ENCODE peak calls at places on chromosomes 1 and 21, in six cellular contexts. One of them, this sample, is unnamed.
A peak's percentile ranks its signal among the peaks of the same experiment; 100 is the strongest.

GRCh38 chr1:7227654-7228053 is 442.4 kb downstream of the CAMTA1 start:
- DNase-seq in T-helper 2 cell: no peak
- DNase-seq in cardiac septum: no peak
- DNase-seq in RKO: no peak
- DNase-seq in sigmoid colon: no peak
- DNase-seq in EH: no peak
- DNase-seq in this sample: no peak

GRCh38 chr21:15837603-15838002 is 107.8 kb downstream of the USP25 start:
- DNase-seq in T-helper 2 cell: no peak
- DNase-seq in cardiac septum: no peak
- DNase-seq in RKO: no peak
- DNase-seq in sigmoid colon: no peak
- DNase-seq in EH: peak; percentile 50
- DNase-seq in this sample: peak; percentile 67

GRCh38 chr1:183566026-183566425 is 24.2 kb downstream of the NCF2 start:
- DNase-seq in T-helper 2 cell: no peak
- DNase-seq in cardiac septum: no peak
- DNase-seq in RKO: no peak
- DNase-seq in sigmoid colon: no peak
- DNase-seq in EH: peak; percentile 15
- DNase-seq in this sample: no peak

GRCh38 chr1:167763525-167764220 is 41.9 kb downstream of the MPZL1 start:
- DNase-seq in T-helper 2 cell: no peak
- DNase-seq in cardiac septum: no peak
- DNase-seq in RKO: no peak
- DNase-seq in sigmoid colon: no peak
- DNase-seq in EH: peak; percentile 13
- DNase-seq in this sample: no peak

GRCh38 chr21:21148009-21148408 is 149.8 kb downstream of the NCAM2 start:
- DNase-seq in T-helper 2 cell: no peak
- DNase-seq in cardiac septum: no peak
- DNase-seq in RKO: no peak
- DNase-seq in sigmoid colon: no peak
- DNase-seq in EH: no peak
- DNase-seq in this sample: no peak

GRCh38 chr1:2050793-2051682 is 827 bp downstream of the PRKCZ start:
- DNase-seq in T-helper 2 cell: no peak
- DNase-seq in cardiac septum: no peak
- DNase-seq in RKO: no peak
- DNase-seq in sigmoid colon: no peak
- DNase-seq in EH: no peak
- DNase-seq in this sample: no peak

GRCh38 chr21:31182231-31183129 is 144.2 kb upstream of the KRTAP19-8 start:
- DNase-seq in T-helper 2 cell: peak; percentile 34
- DNase-seq in cardiac septum: no peak
- DNase-seq in RKO: no peak
- DNase-seq in sigmoid colon: no peak
- DNase-seq in EH: no peak
- DNase-seq in this sample: no peak

GRCh38 chr1:110018396-110018795 is 16.0 kb upstream of the STRIP1 start:
- DNase-seq in T-helper 2 cell: no peak
- DNase-seq in cardiac septum: no peak
- DNase-seq in RKO: no peak
- DNase-seq in sigmoid colon: no peak
- DNase-seq in EH: no peak
- DNase-seq in this sample: no peak

GRCh38 chr1:30249446-30250337 is 473.7 kb downstream of the MATN1 start:
- DNase-seq in T-helper 2 cell: no peak
- DNase-seq in cardiac septum: no peak
- DNase-seq in RKO: no peak
- DNase-seq in sigmoid colon: no peak
- DNase-seq in EH: no peak
- DNase-seq in this sample: no peak

GRCh38 chr1:117632269-117633067 is 26.6 kb downstream of the TENT5C start:
- DNase-seq in T-helper 2 cell: no peak
- DNase-seq in cardiac septum: peak; percentile 59
- DNase-seq in RKO: no peak
- DNase-seq in sigmoid colon: no peak
- DNase-seq in EH: no peak
- DNase-seq in this sample: no peak

GRCh38 chr1:2945821-2946231 is 75.4 kb upstream of the ACTRT2 start:
- DNase-seq in T-helper 2 cell: no peak
- DNase-seq in cardiac septum: no peak
- DNase-seq in RKO: no peak
- DNase-seq in sigmoid colon: peak; percentile 53
- DNase-seq in EH: no peak
- DNase-seq in this sample: no peak

GRCh38 chr21:45054927-45055612 is 19.3 kb upstream of the ADARB1 start:
- DNase-seq in T-helper 2 cell: no peak
- DNase-seq in cardiac septum: no peak
- DNase-seq in RKO: no peak
- DNase-seq in sigmoid colon: peak; percentile 78
- DNase-seq in EH: no peak
- DNase-seq in this sample: no peak

GRCh38 chr21:17050646-17051045 is 462.2 kb upstream of the CXADR start:
- DNase-seq in T-helper 2 cell: no peak
- DNase-seq in cardiac septum: no peak
- DNase-seq in RKO: no peak
- DNase-seq in sigmoid colon: no peak
- DNase-seq in EH: no peak
- DNase-seq in this sample: no peak

GRCh38 chr1:44592208-44593145 is 81.8 kb downstream of the TMEM53 start:
- DNase-seq in T-helper 2 cell: no peak
- DNase-seq in cardiac septum: no peak
- DNase-seq in RKO: no peak
- DNase-seq in sigmoid colon: no peak
- DNase-seq in EH: no peak
- DNase-seq in this sample: no peak

GRCh38 chr1:164783778-164784555 is 225.0 kb downstream of the PBX1 start:
- DNase-seq in T-helper 2 cell: no peak
- DNase-seq in cardiac septum: no peak
- DNase-seq in RKO: no peak
- DNase-seq in sigmoid colon: no peak
- DNase-seq in EH: peak; percentile 27
- DNase-seq in this sample: no peak

GRCh38 chr1:163085041-163085903 is 16.1 kb downstream of the RGS4 start:
- DNase-seq in T-helper 2 cell: no peak
- DNase-seq in cardiac septum: no peak
- DNase-seq in RKO: no peak
- DNase-seq in sigmoid colon: no peak
- DNase-seq in EH: peak; percentile 82
- DNase-seq in this sample: peak; percentile 66

GRCh38 chr1:6025269-6026094 is 20.2 kb upstream of the KCNAB2 start:
- DNase-seq in T-helper 2 cell: no peak
- DNase-seq in cardiac septum: no peak
- DNase-seq in RKO: peak; percentile 80
- DNase-seq in sigmoid colon: no peak
- DNase-seq in EH: peak; percentile 69
- DNase-seq in this sample: peak; percentile 21

GRCh38 chr1:159068877-159069276 is 7.7 kb downstream of the AIM2 start:
- DNase-seq in T-helper 2 cell: no peak
- DNase-seq in cardiac septum: no peak
- DNase-seq in RKO: peak; percentile 35
- DNase-seq in sigmoid colon: no peak
- DNase-seq in EH: peak; percentile 52
- DNase-seq in this sample: peak; percentile 78

GRCh38 chr1:81183157-81183952 is 617.4 kb upstream of the ADGRL2 start:
- DNase-seq in T-helper 2 cell: no peak
- DNase-seq in cardiac septum: no peak
- DNase-seq in RKO: no peak
- DNase-seq in sigmoid colon: no peak
- DNase-seq in EH: no peak
- DNase-seq in this sample: no peak

GRCh38 chr1:93522721-93523120 is 74.8 kb downstream of the FNBP1L start:
- DNase-seq in T-helper 2 cell: no peak
- DNase-seq in cardiac septum: no peak
- DNase-seq in RKO: no peak
- DNase-seq in sigmoid colon: no peak
- DNase-seq in EH: no peak
- DNase-seq in this sample: no peak

GRCh38 chr1:109821221-109821669 is 57.5 kb upstream of the EPS8L3 start:
- DNase-seq in T-helper 2 cell: no peak
- DNase-seq in cardiac septum: peak; percentile 86
- DNase-seq in RKO: peak; percentile 52
- DNase-seq in sigmoid colon: peak; percentile 84
- DNase-seq in EH: peak; percentile 96
- DNase-seq in this sample: peak; percentile 94

GRCh38 chr1:156682166-156682890 is 5.1 kb upstream of the NES start:
- DNase-seq in T-helper 2 cell: no peak
- DNase-seq in cardiac septum: no peak
- DNase-seq in RKO: no peak
- DNase-seq in sigmoid colon: no peak
- DNase-seq in EH: no peak
- DNase-seq in this sample: no peak

GRCh38 chr1:184210048-184210447 is 158.5 kb downstream of the TSEN15 start:
- DNase-seq in T-helper 2 cell: no peak
- DNase-seq in cardiac septum: no peak
- DNase-seq in RKO: no peak
- DNase-seq in sigmoid colon: peak; percentile 68
- DNase-seq in EH: peak; percentile 86
- DNase-seq in this sample: peak; percentile 42

GRCh38 chr1:229024528-229025119 is 246.3 kb upstream of the RAB4A start:
- DNase-seq in T-helper 2 cell: no peak
- DNase-seq in cardiac septum: peak; percentile 91
- DNase-seq in RKO: peak; percentile 82
- DNase-seq in sigmoid colon: peak; percentile 88
- DNase-seq in EH: peak; percentile 88
- DNase-seq in this sample: peak; percentile 90

GRCh38 chr1:2384941-2385481 is 6.3 kb downstream of the MORN1 start:
- DNase-seq in T-helper 2 cell: no peak
- DNase-seq in cardiac septum: no peak
- DNase-seq in RKO: no peak
- DNase-seq in sigmoid colon: peak; percentile 62
- DNase-seq in EH: no peak
- DNase-seq in this sample: no peak

GRCh38 chr1:90613371-90613770 is 103.7 kb downstream of the BARHL2 start:
- DNase-seq in T-helper 2 cell: no peak
- DNase-seq in cardiac septum: no peak
- DNase-seq in RKO: no peak
- DNase-seq in sigmoid colon: no peak
- DNase-seq in EH: no peak
- DNase-seq in this sample: no peak

GRCh38 chr1:83033682-83034081 is 965.2 kb downstream of the TTLL7 start:
- DNase-seq in T-helper 2 cell: no peak
- DNase-seq in cardiac septum: no peak
- DNase-seq in RKO: no peak
- DNase-seq in sigmoid colon: no peak
- DNase-seq in EH: peak; percentile 68
- DNase-seq in this sample: no peak

GRCh38 chr1:30684881-30685795 is 38.2 kb downstream of the MATN1 start:
- DNase-seq in T-helper 2 cell: peak; percentile 31
- DNase-seq in cardiac septum: peak; percentile 64
- DNase-seq in RKO: no peak
- DNase-seq in sigmoid colon: peak; percentile 68
- DNase-seq in EH: no peak
- DNase-seq in this sample: no peak

GRCh38 chr21:16055012-16055411 is 325.2 kb downstream of the USP25 start:
- DNase-seq in T-helper 2 cell: no peak
- DNase-seq in cardiac septum: no peak
- DNase-seq in RKO: no peak
- DNase-seq in sigmoid colon: no peak
- DNase-seq in EH: no peak
- DNase-seq in this sample: no peak

GRCh38 chr1:232965124-232965911 is 14.9 kb downstream of the NTPCR start:
- DNase-seq in T-helper 2 cell: no peak
- DNase-seq in cardiac septum: no peak
- DNase-seq in RKO: no peak
- DNase-seq in sigmoid colon: no peak
- DNase-seq in EH: no peak
- DNase-seq in this sample: no peak

GRCh38 chr1:187417524-187417923 is 588.8 kb downstream of the PLA2G4A start:
- DNase-seq in T-helper 2 cell: no peak
- DNase-seq in cardiac septum: no peak
- DNase-seq in RKO: no peak
- DNase-seq in sigmoid colon: no peak
- DNase-seq in EH: no peak
- DNase-seq in this sample: no peak

GRCh38 chr1:158169105-158169504 is 11.6 kb upstream of the CD1D start:
- DNase-seq in T-helper 2 cell: no peak
- DNase-seq in cardiac septum: no peak
- DNase-seq in RKO: no peak
- DNase-seq in sigmoid colon: no peak
- DNase-seq in EH: no peak
- DNase-seq in this sample: no peak

GRCh38 chr1:228336308-228337030 is 70.2 kb downstream of the TRIM11 start:
- DNase-seq in T-helper 2 cell: no peak
- DNase-seq in cardiac septum: peak; percentile 51
- DNase-seq in RKO: no peak
- DNase-seq in sigmoid colon: peak; percentile 62
- DNase-seq in EH: peak; percentile 7
- DNase-seq in this sample: peak; percentile 49

GRCh38 chr1:27525296-27526271 is 35.6 kb upstream of the WASF2 start:
- DNase-seq in T-helper 2 cell: no peak
- DNase-seq in cardiac septum: peak; percentile 92
- DNase-seq in RKO: no peak
- DNase-seq in sigmoid colon: peak; percentile 93
- DNase-seq in EH: peak; percentile 84
- DNase-seq in this sample: peak; percentile 53

GRCh38 chr1:155001438-155001687 is 1.2 kb upstream of the ZBTB7B start:
- DNase-seq in T-helper 2 cell: no peak
- DNase-seq in cardiac septum: no peak
- DNase-seq in RKO: peak; percentile 78
- DNase-seq in sigmoid colon: no peak
- DNase-seq in EH: no peak
- DNase-seq in this sample: no peak

GRCh38 chr1:87435484-87435883 is 106.8 kb downstream of the LMO4 start:
- DNase-seq in T-helper 2 cell: no peak
- DNase-seq in cardiac septum: no peak
- DNase-seq in RKO: no peak
- DNase-seq in sigmoid colon: no peak
- DNase-seq in EH: no peak
- DNase-seq in this sample: no peak